ENCODE peak calls at places on chromosomes 11 and 22, in eight cellular contexts. R is AG04449; T is left cardiac atrium; Y is endothelial cell; Q is GM04504; H is KBM-7; N is HepG2; G is activated CD8-positive, alpha-beta memory T cell treated with anti-CD3 and anti-CD28 coated beads, Interleukin-2, amount 50 U/mL, for 4 hours. X is an unnamed sample.

GRCh38 chr11:61912991-61913698 is 4.2 kb downstream of the RAB3IL1 start:
- DNase-seq in R (no peak), T (no peak), Y (peak; percentile 2), Q (no peak), H (no peak), N (no peak), G (no peak), X (no peak)

GRCh38 chr11:111361874-111362273 is 17.2 kb downstream of the POU2AF1 start:
- DNase-seq in R (no peak), T (no peak), Y (no peak), Q (no peak), H (no peak), N (no peak), G (no peak), X (no peak)

GRCh38 chr11:85974126-85974525 is 94.8 kb downstream of the PICALM start:
- DNase-seq in R (no peak), T (no peak), Y (no peak), Q (no peak), H (no peak), N (no peak), G (no peak), X (no peak)

GRCh38 chr11:83724704-83725114 is 438.5 kb upstream of the CCDC90B start:
- DNase-seq in R (no peak), T (no peak), Y (peak; percentile 16), Q (no peak), H (peak; percentile 19), N (no peak), G (no peak), X (no peak)

GRCh38 chr11:95919514-95919913 is 4.4 kb downstream of the MTMR2 start:
- DNase-seq in R (no peak), T (no peak), Y (no peak), Q (no peak), H (no peak), N (no peak), G (no peak), X (no peak)

GRCh38 chr11:78441956-78442355 is 24.3 kb upstream of the GAB2 start:
- DNase-seq in R (no peak), T (no peak), Y (no peak), Q (no peak), H (no peak), N (no peak), G (no peak), X (no peak)

GRCh38 chr22:40967120-40967760 is 16.1 kb downstream of the RBX1 start:
- DNase-seq in R (no peak), T (no peak), Y (no peak), Q (no peak), H (no peak), N (no peak), G (no peak), X (no peak)

GRCh38 chr11:82355313-82355823 is 378.3 kb downstream of the FAM181B start:
- DNase-seq in R (no peak), T (no peak), Y (no peak), Q (no peak), H (no peak), N (no peak), G (no peak), X (no peak)

GRCh38 chr11:35077709-35078695 is 61.0 kb upstream of the CD44 start:
- DNase-seq in R (no peak), T (no peak), Y (no peak), Q (peak; percentile 59), H (peak; percentile 79), N (no peak), G (peak; percentile 34), X (peak; percentile 69)

GRCh38 chr11:119615003-119615878 is 113.8 kb downstream of the NECTIN1 start:
- DNase-seq in R (peak; percentile 36), T (no peak), Y (no peak), Q (no peak), H (peak; percentile 37), N (peak; percentile 83), G (no peak), X (no peak)

X was measured in stimulated activated naive B cell treated with anti-CD40 and anti-IgM and Interleukin-4, amounts not matched to agents 10 μg/mL and 1 μg/mL and 100 μg/mL, for 72 hours.